ENCODE peak calls at places on chromosomes 7 and 10, in four cellular contexts. One of them, this sample, is unnamed.

GRCh38 chr10:35270100-35270499 is 66.2 kb upstream of the CCNY start:
- DNase-seq in Calu3: no peak
- DNase-seq in renal cortical epithelial cell: peak; percentile 51
- DNase-seq in dorsolateral prefrontal cortex: no peak
- DNase-seq in this sample: no peak

GRCh38 chr10:1401056-1401965 is 336.0 kb downstream of the ADARB2 start:
- DNase-seq in Calu3: no peak
- DNase-seq in renal cortical epithelial cell: no peak
- DNase-seq in dorsolateral prefrontal cortex: no peak
- DNase-seq in this sample: no peak

GRCh38 chr7:7670490-7670889 is 29.9 kb downstream of the UMAD1 start:
- DNase-seq in Calu3: no peak
- DNase-seq in renal cortical epithelial cell: no peak
- DNase-seq in dorsolateral prefrontal cortex: no peak
- DNase-seq in this sample: no peak

GRCh38 chr10:79331709-79332108 is 15.6 kb upstream of the PPIF start:
- DNase-seq in Calu3: no peak
- DNase-seq in renal cortical epithelial cell: peak; percentile 67
- DNase-seq in dorsolateral prefrontal cortex: peak; percentile 42
- DNase-seq in this sample: peak; percentile 99

GRCh38 chr7:17660116-17660515 is 280.2 kb downstream of the SNX13 start:
- DNase-seq in Calu3: no peak
- DNase-seq in renal cortical epithelial cell: peak; percentile 42
- DNase-seq in dorsolateral prefrontal cortex: no peak
- DNase-seq in this sample: peak; percentile 85

GRCh38 chr10:15739437-15739970 is 19.8 kb upstream of the ITGA8 start:
- DNase-seq in Calu3: no peak
- DNase-seq in renal cortical epithelial cell: no peak
- DNase-seq in dorsolateral prefrontal cortex: no peak
- DNase-seq in this sample: no peak

GRCh38 chr10:60048146-60048545 is 141.8 kb upstream of the CCDC6 start:
- DNase-seq in Calu3: peak; percentile 48
- DNase-seq in renal cortical epithelial cell: peak; percentile 72
- DNase-seq in dorsolateral prefrontal cortex: no peak
- DNase-seq in this sample: peak; percentile 43

GRCh38 chr7:26376208-26376917 is 84.7 kb downstream of the SNX10 start:
- DNase-seq in Calu3: peak; percentile 84
- DNase-seq in renal cortical epithelial cell: no peak
- DNase-seq in dorsolateral prefrontal cortex: peak; percentile 67
- DNase-seq in this sample: no peak

GRCh38 chr7:24756989-24757798 is at the start of gene GSDME:
- DNase-seq in Calu3: peak; percentile 75
- DNase-seq in renal cortical epithelial cell: peak; percentile 15
- DNase-seq in dorsolateral prefrontal cortex: peak; percentile 70
- DNase-seq in this sample: peak; percentile 62

GRCh38 chr7:4069268-4070095 is 612.6 kb upstream of the FOXK1 start:
- DNase-seq in Calu3: no peak
- DNase-seq in renal cortical epithelial cell: no peak
- DNase-seq in dorsolateral prefrontal cortex: no peak
- DNase-seq in this sample: no peak

This sample was measured in cardiac fibroblast.